ENCODE peak calls at places on chromosomes 5 and 9, in eight cellular contexts. O is effector memory CD4-positive, alpha-beta T cell; C is GM23248; X is lung; A is tibial artery; S is IMR-90; U is endothelial cell of umbilical vein; G is A549. J is an unnamed sample.

GRCh38 chr5:74624501-74624900 is 16.0 kb downstream of the ENC1 start:
- DNase-seq in X (peak; percentile 51), C (no peak), A (no peak), U (no peak), O (no peak), S (no peak), G (no peak), J (no peak)

GRCh38 chr9:136399176-136400037 is 563 bp downstream of the SNAPC4 start:
- DNase-seq in C (peak; percentile 65), X (no peak), O (peak; percentile 25), G (no peak), S (no peak), A (no peak), U (peak; percentile 24), J (peak; percentile 55)

GRCh38 chr5:6631441-6631840 is 1.4 kb downstream of the NSUN2 start:
- DNase-seq in S (no peak), C (peak; percentile 20), X (no peak), A (no peak), O (no peak), U (peak; percentile 6), G (no peak), J (no peak)

GRCh38 chr5:9728261-9728660 is 98.1 kb upstream of the TAS2R1 start:
- DNase-seq in X (no peak), G (no peak), U (no peak), S (no peak), A (no peak), C (no peak), O (no peak), J (no peak)

GRCh38 chr9:123425261-123425821 is 69.3 kb downstream of the CRB2 start:
- DNase-seq in G (no peak), O (no peak), C (no peak), U (no peak), A (peak; percentile 72), X (no peak), S (no peak), J (no peak)

GRCh38 chr5:120314201-120314600 is 149.9 kb upstream of the PRR16 start:
- DNase-seq in O (no peak), A (no peak), X (no peak), G (no peak), C (peak; percentile 50), S (peak; percentile 44), U (no peak), J (no peak)

GRCh38 chr5:58042933-58043606 is 416.8 kb downstream of the PLK2 start:
- DNase-seq in G (no peak), O (no peak), X (no peak), C (no peak), U (peak; percentile 10), S (peak; percentile 16), A (no peak), J (no peak)

GRCh38 chr5:23461576-23461975 is 45.8 kb upstream of the PRDM9 start:
- DNase-seq in G (no peak), C (no peak), X (no peak), O (no peak), S (no peak), A (no peak), U (no peak), J (no peak)

GRCh38 chr9:27633754-27634153 is 60.5 kb upstream of the C9orf72 start:
- DNase-seq in U (no peak), O (no peak), A (no peak), S (no peak), X (no peak), C (no peak), G (no peak), J (no peak)

GRCh38 chr5:27124590-27124989 is 86.2 kb upstream of the CDH9 start:
- DNase-seq in U (no peak), O (no peak), C (peak; percentile 11), G (peak; percentile 21), S (peak; percentile 1), X (no peak), A (no peak), J (no peak)

GRCh38 chr9:106883626-106884190 is 20.7 kb downstream of the ZNF462 start:
- DNase-seq in S (peak; percentile 52), G (no peak), U (no peak), X (peak; percentile 41), O (no peak), A (no peak), C (peak; percentile 36), J (no peak)

GRCh38 chr9:69674112-69674511 is 1.9 kb upstream of the APBA1 start:
- DNase-seq in C (no peak), A (no peak), G (no peak), U (peak; percentile 3), S (no peak), X (no peak), O (no peak), J (no peak)

GRCh38 chr5:95403996-95404395 is 12.8 kb downstream of the FAM81B start:
- DNase-seq in S (no peak), A (no peak), X (no peak), C (peak; percentile 36), G (no peak), O (no peak), U (no peak), J (no peak)

GRCh38 chr9:23643656-23644258 is 182.3 kb downstream of the ELAVL2 start:
- DNase-seq in G (no peak), A (no peak), C (no peak), O (no peak), S (no peak), U (no peak), X (no peak), J (no peak)

GRCh38 chr5:80248378-80248777 is 7.5 kb downstream of the SERINC5 start:
- DNase-seq in X (no peak), A (no peak), S (no peak), G (no peak), U (no peak), O (no peak), C (no peak), J (no peak)

GRCh38 chr5:80254767-80255424 is 952 bp downstream of the SERINC5 start:
- DNase-seq in X (no peak), A (no peak), O (no peak), G (peak; percentile 28), C (peak; percentile 63), S (peak; percentile 28), U (peak; percentile 57), J (no peak)

GRCh38 chr5:80250801-80251200 is 5.0 kb downstream of the SERINC5 start:
- DNase-seq in G (no peak), X (no peak), C (no peak), O (no peak), U (no peak), A (no peak), S (no peak), J (no peak)

GRCh38 chr5:80249876-80250275 is 6.0 kb downstream of the SERINC5 start:
- DNase-seq in X (no peak), S (no peak), U (no peak), O (no peak), G (no peak), C (no peak), A (no peak), J (no peak)

GRCh38 chr5:80251636-80252035 is 4.2 kb downstream of the SERINC5 start:
- DNase-seq in C (peak; percentile 76), U (no peak), S (peak; percentile 40), G (no peak), A (no peak), O (no peak), X (no peak), J (peak; percentile 76)
- H3K4me1 ChIP-seq in C (peaks cover 21% of the 10 kb centered on the region), U (peaks cover 15% of the 10 kb centered on the region), S (peaks cover 3% of the 10 kb centered on the region), G (peaks cover 17% of the 10 kb centered on the region), A (peaks cover 32% of the 10 kb centered on the region), O (peaks cover 44% of the 10 kb centered on the region), X (peaks cover 11% of the 10 kb centered on the region), J (peaks cover 17% of the 10 kb centered on the region)

GRCh38 chr5:78649816-78650561 is 1.4 kb upstream of the LHFPL2 start:
- DNase-seq in C (peak; percentile 73), X (no peak), U (no peak), O (no peak), S (peak; percentile 84), A (no peak), G (no peak), J (no peak)
- H3K4me1 ChIP-seq in C (peaks cover 18% of the 10 kb centered on the region), X (no peaks in the 10 kb centered on the region), U (peaks cover 22% of the 10 kb centered on the region), O (peaks cover 9% of the 10 kb centered on the region), S (peaks cover 10% of the 10 kb centered on the region), A (peaks cover 47% of the 10 kb centered on the region), G (peaks cover 45% of the 10 kb centered on the region), J (peaks cover 5% of the 10 kb centered on the region)

GRCh38 chr5:53423724-53424123 is 56.7 kb upstream of the FST start:
- DNase-seq in A (no peak), C (peak; percentile 62), X (no peak), U (no peak), G (no peak), S (peak; percentile 75), O (no peak), J (no peak)
- H3K4me1 ChIP-seq in A (no peaks in the 10 kb centered on the region), C (peaks cover 65% of the 10 kb centered on the region), X (peaks cover 2% of the 10 kb centered on the region), U (peaks cover 7% of the 10 kb centered on the region), G (peaks cover 14% of the 10 kb centered on the region), S (peaks cover 23% of the 10 kb centered on the region), O (no peaks in the 10 kb centered on the region), J (no peaks in the 10 kb centered on the region)

DNA sequence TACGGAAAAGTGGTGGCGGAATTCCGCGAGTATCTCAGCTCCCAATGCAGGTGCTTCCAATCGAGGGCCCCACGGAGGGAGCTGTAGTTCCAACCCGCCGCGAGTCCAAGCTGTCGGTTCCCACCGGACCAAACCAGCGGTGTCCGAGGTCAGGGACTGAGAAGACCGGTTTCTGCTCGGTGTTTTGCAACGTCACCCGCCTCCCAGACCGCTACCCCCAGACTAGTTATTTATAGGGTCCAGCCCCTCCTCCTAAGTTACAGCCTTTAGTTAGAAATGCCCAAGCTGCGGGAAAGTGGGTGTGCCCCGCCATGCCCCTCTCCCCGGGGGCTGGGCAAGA is 674 bp upstream of the MYORG start:
- DNase-seq in A (no peak), O (no peak), G (peak; percentile 21), U (no peak), S (no peak), C (peak; percentile 61), X (peak; percentile 45), J (peak; percentile 72)
- H3K4me1 ChIP-seq in A (peaks cover 46% of the 10 kb centered on the region), O (peaks cover 27% of the 10 kb centered on the region), G (peaks cover 30% of the 10 kb centered on the region), U (peaks cover 11% of the 10 kb centered on the region), S (peaks cover 8% of the 10 kb centered on the region), C (no peaks in the 10 kb centered on the region), X (peaks cover 2% of the 10 kb centered on the region), J (peaks cover 29% of the 10 kb centered on the region)

GRCh38 chr5:14258840-14259239 is 115.7 kb downstream of the TRIO start:
- DNase-seq in A (no peak), C (no peak), U (peak; percentile 60), G (no peak), S (no peak), X (no peak), O (no peak), J (no peak)
- H3K4me1 ChIP-seq in A (peaks cover 44% of the 10 kb centered on the region), C (peaks cover 47% of the 10 kb centered on the region), U (peaks cover 50% of the 10 kb centered on the region), G (peaks cover 36% of the 10 kb centered on the region), S (peaks cover 49% of the 10 kb centered on the region), X (peaks cover 27% of the 10 kb centered on the region), O (no peaks in the 10 kb centered on the region), J (peaks cover 46% of the 10 kb centered on the region)

GRCh38 chr9:113579270-113580040 is 115.9 kb downstream of the RGS3 start:
- DNase-seq in O (no peak), G (no peak), S (peak; percentile 60), C (peak; percentile 50), U (no peak), X (no peak), A (no peak), J (peak; percentile 71)
- H3K4me1 ChIP-seq in O (peaks cover 51% of the 10 kb centered on the region), G (peaks cover 40% of the 10 kb centered on the region), S (peaks cover 42% of the 10 kb centered on the region), C (peaks cover 55% of the 10 kb centered on the region), U (peaks cover 48% of the 10 kb centered on the region), X (peaks cover 23% of the 10 kb centered on the region), A (peaks cover 72% of the 10 kb centered on the region), J (peaks cover 55% of the 10 kb centered on the region)